ENCODE peak calls at places on chromosomes 3 and 15, in four cellular contexts. J, A, X and B are unnamed samples.
A peak's percentile ranks its signal among the peaks of the same experiment; 100 is the strongest.

GRCh38 chr15:46795685-46796084 is 921.6 kb upstream of the SEMA6D start:
- DNase-seq in J (no peak), X (no peak), A (no peak), B (no peak)

GRCh38 chr3:10665611-10666010 is 150.4 kb upstream of the SLC6A11 start:
- DNase-seq in X (no peak), J (no peak), A (no peak), B (no peak)

GRCh38 chr15:56886450-56886856 is 32.0 kb upstream of the TCF12 start:
- DNase-seq in A (no peak), X (no peak), J (no peak), B (no peak)

GRCh38 chr3:129278439-129278969 is at the start of gene HMCES:
- DNase-seq in J (peak; percentile 82), A (peak; percentile 87), X (peak; percentile 84), B (peak; percentile 71)

GRCh38 chr3:167754049-167754448 is 18.5 kb downstream of the SERPINI1 start:
- DNase-seq in X (no peak), J (no peak), A (no peak), B (no peak)

GRCh38 chr3:111859974-111860859 is 1.2 kb downstream of the PHLDB2 start:
- DNase-seq in X (peak; percentile 94), A (peak; percentile 83), J (peak; percentile 92), B (peak; percentile 92)

GRCh38 chr3:170320471-170321121 is 36.9 kb upstream of the SKIL start:
- DNase-seq in J (no peak), X (peak; percentile 39), A (no peak), B (no peak)

GRCh38 chr3:33582234-33582633 is 135.8 kb downstream of the CLASP2 start:
- DNase-seq in A (no peak), X (no peak), J (no peak), B (no peak)

GRCh38 chr3:141707741-141708203 is 30.3 kb upstream of the RNF7 start:
- DNase-seq in J (peak; percentile 34), A (no peak), X (peak; percentile 81), B (peak; percentile 61)

GRCh38 chr15:90201150-90201943 is at the start of gene SEMA4B:
- DNase-seq in A (peak; percentile 45), J (peak; percentile 29), X (peak; percentile 35), B (no peak)

GRCh38 chr15:25060472-25060803 is 105.7 kb downstream of the SNRPN start:
- DNase-seq in A (no peak), X (no peak), J (no peak), B (no peak)

GRCh38 chr15:74958908-74959642 is 2.5 kb upstream of the RPP25 start:
- DNase-seq in X (no peak), J (no peak), A (no peak), B (no peak)

GRCh38 chr3:38039899-38040261 is 872 bp downstream of the DLEC1 start:
- DNase-seq in J (peak; percentile 60), A (peak; percentile 56), X (peak; percentile 41), B (peak; percentile 38)

GRCh38 chr3:10940106-10940505 is 52.4 kb upstream of the SLC6A1 start:
- DNase-seq in A (no peak), J (no peak), X (no peak), B (no peak)

GRCh38 chr3:53551324-53551723 is 56.9 kb downstream of the CACNA1D start:
- DNase-seq in J (no peak), A (no peak), X (no peak), B (no peak)

GRCh38 chr3:134651347-134652041 is 672 bp upstream of the KY start:
- DNase-seq in X (peak; percentile 41), J (no peak), A (no peak), B (peak; percentile 80)

GRCh38 chr15:64681424-64682024 is 93.9 kb downstream of the RBPMS2 start:
- DNase-seq in A (peak; percentile 26), J (peak; percentile 67), X (peak; percentile 79), B (peak; percentile 60)

GRCh38 chr3:122415104-122415744 is 638 bp downstream of the WDR5B start:
- DNase-seq in J (peak; percentile 36), A (peak; percentile 7), X (peak; percentile 39), B (peak; percentile 25)

GRCh38 chr15:59687831-59688230 is 1.3 kb downstream of the BNIP2 start:
- DNase-seq in X (peak; percentile 62), J (peak; percentile 22), A (no peak), B (peak; percentile 57)

GRCh38 chr3:29520764-29521163 is 239.9 kb downstream of the RBMS3 start:
- DNase-seq in X (no peak), A (no peak), J (no peak), B (no peak)

GRCh38 chr15:67843571-67844387 is 3.9 kb upstream of the RNU6-1 start:
- DNase-seq in X (peak; percentile 89), A (no peak), J (no peak), B (peak; percentile 27)

GRCh38 chr3:16377196-16377595 is 112.2 kb downstream of the OXNAD1 start:
- DNase-seq in J (no peak), A (no peak), X (no peak), B (no peak)

GRCh38 chr15:90594297-90594696 is 64.6 kb downstream of the CRTC3 start:
- DNase-seq in X (peak; percentile 29), J (peak; percentile 50), A (peak; percentile 82), B (peak; percentile 69)

GRCh38 chr3:194496217-194496881 is 9.5 kb upstream of the ATP13A3 start:
- DNase-seq in J (no peak), A (no peak), X (peak; percentile 26), B (no peak)

GRCh38 chr3:156109989-156110388 is 10.4 kb upstream of the KCNAB1 start:
- DNase-seq in A (no peak), J (no peak), X (no peak), B (no peak)

GRCh38 chr3:156107504-156107903 is 12.9 kb upstream of the KCNAB1 start:
- DNase-seq in A (no peak), J (no peak), X (no peak), B (no peak)

GRCh38 chr3:156102267-156102912 is 18.0 kb upstream of the KCNAB1 start:
- DNase-seq in J (no peak), A (no peak), X (no peak), B (no peak)

DNA sequence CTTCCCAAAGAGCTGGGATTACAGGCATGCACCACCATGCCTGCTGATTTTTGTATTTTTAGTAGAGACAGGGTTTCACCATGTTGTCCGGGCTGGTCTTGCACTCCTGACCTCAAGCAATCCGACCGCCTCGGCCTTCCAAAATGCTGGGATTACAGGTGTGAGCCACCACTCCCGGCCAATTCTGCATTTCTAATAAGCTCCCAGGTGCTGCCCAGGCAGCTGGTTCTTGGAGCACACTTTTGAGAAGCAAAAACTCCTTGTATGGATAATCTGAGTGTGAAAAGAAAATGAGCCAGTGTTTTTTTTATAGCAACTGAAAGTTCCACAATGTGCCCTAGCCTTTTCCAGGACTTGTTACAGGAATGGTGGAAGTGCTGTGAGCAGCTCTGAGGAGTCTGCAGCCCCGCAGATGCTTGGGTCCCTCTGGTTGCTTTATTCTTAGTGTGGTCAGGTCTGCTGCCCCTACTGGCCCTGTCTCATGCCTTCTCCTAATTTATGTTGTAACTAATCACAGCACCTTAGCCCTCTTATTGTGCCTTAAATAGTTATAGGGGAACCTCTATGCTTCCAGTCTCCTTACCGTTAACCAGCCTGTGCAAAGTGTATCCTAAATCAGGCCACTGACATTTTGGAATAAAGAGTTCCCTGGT is 13.5 kb upstream of the KCNAB1 start:
- DNase-seq in A (no peak), X (no peak), J (no peak), B (no peak)
- TF ChIP-seq CTCF in A (no peak), X (no peak), J (no peak), B (no peak)

GRCh38 chr3:63199606-63200005 is 78.5 kb upstream of the SYNPR start:
- DNase-seq in A (no peak), J (no peak), X (no peak), B (no peak)
- H3K4me3 ChIP-seq in A (no peak overlapping the region), J (no peak overlapping the region), X (no peak overlapping the region), B (no peak overlapping the region)

GRCh38 chr3:12817341-12817705 is 20.8 kb downstream of the CAND2 start:
- DNase-seq in A (no peak), J (no peak), X (no peak), B (no peak)

GRCh38 chr3:12818273-12818672 is 21.8 kb downstream of the CAND2 start:
- DNase-seq in A (no peak), X (no peak), J (no peak), B (no peak)

GRCh38 chr3:12824299-12824698 is 17.1 kb downstream of the RPL32 start:
- DNase-seq in A (no peak), J (no peak), X (no peak), B (no peak)

GRCh38 chr3:12818773-12819172 is 22.3 kb downstream of the CAND2 start:
- DNase-seq in X (no peak), A (no peak), J (no peak), B (no peak)

DNA sequence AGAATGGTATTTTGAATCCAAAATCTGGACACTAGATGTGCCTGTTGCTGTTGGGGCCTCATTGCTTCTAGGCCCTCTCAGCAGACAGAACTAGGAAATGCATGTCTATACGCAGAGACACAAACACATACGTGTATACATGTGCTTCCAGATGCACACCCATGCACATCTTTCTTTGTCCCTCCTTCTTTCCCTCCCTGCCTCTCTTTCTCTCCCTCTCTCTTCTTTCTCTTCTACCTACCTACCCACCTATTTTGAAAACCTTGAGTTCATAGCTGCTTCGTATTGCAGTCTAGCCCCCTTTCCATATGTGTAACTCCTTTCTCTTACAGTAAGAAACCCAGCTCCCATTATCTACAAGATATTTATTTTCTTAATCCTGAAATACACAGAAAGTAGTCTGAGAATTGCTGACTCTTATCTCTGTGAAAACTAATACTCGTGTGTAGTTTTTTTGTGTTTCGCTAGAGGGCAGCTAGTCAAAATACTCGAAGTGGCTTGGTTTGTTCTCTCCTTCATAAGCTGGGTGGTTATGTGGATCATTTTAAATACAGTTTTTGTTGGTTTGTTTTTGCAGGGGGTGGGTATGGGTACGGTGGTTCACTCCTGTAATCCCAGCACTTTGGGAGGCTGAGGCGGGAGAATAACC is 18.5 kb downstream of the RPL32 start:
- DNase-seq in J (peak; percentile 54), A (no peak), X (peak; percentile 54), B (peak; percentile 59)
- TF ChIP-seq CTCF in J (peak; percentile 55), A (no peak), X (peak; percentile 54), B (peak; percentile 54)

GRCh38 chr3:46209053-46209452 is 940 bp upstream of the CCR1 start:
- DNase-seq in J (no peak), X (no peak), A (no peak), B (no peak)

GRCh38 chr3:46209751-46210470 is 1.8 kb upstream of the CCR1 start:
- DNase-seq in J (no peak), X (no peak), A (no peak), B (peak; percentile 11)

GRCh38 chr3:46206284-46206683 is 1.8 kb downstream of the CCR1 start:
- DNase-seq in A (no peak), J (no peak), X (no peak), B (no peak)

GRCh38 chr3:46205286-46205960 is 2.7 kb downstream of the CCR1 start:
- DNase-seq in X (no peak), J (no peak), A (no peak), B (no peak)

DNA sequence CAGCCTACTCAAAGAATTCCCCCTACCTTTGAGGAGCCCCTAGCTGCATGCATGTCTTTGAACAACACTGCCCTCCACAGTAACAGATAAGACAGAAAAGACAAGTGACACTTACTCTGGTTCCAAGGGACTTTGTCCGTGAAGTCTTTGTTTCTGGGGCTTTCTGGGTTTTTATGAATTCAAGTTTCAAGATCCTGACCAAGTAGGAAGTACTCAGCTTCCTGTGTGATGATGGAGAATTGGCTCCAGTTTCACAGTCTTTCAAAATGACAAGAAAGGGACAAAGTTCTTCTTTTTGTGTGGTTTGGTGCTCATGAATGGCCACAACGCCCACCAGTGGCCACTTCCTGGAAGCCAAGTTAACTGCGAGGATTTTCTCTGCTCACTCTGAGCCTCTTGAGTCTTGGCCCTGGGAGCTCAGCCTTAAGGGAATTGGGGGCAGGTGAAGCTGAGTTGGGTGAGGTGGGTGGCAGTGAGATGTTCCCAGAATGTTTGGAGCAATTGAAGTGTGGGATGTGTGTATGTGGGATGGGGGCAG is at the start of gene CCR1:
- DNase-seq in J (peak; percentile 58), X (peak; percentile 12), A (peak; percentile 56), B (peak; percentile 20)
- H3K4me3 ChIP-seq in J (no peak within 1 kb of the TSS), X (no peak within 1 kb of the TSS), A (peak within 1 kb of the TSS; percentile 6), B (no peak within 1 kb of the TSS)

GRCh38 chr3:174002543-174002942 is 605.0 kb downstream of the NLGN1 start:
- DNase-seq in A (no peak), J (no peak), X (peak; percentile 7), B (peak; percentile 5)
- TF ChIP-seq CTCF in A (no peak), J (peak; percentile 26), X (peak; percentile 33), B (no peak)